ENCODE peak calls at places on chromosomes 5 and 9, in seven cellular contexts. O, M, G, A, I, C and L are unnamed samples.

GRCh38 chr5:99929806-99930135 is 605.4 kb upstream of the FAM174A start:
- DNase-seq in O (no peak), M (no peak), G (no peak), A (no peak), I (no peak), C (no peak), L (no peak)

GRCh38 chr9:134378901-134379338 is 52.7 kb downstream of the RXRA start:
- DNase-seq in O (no peak), M (peak; percentile 37), G (peak; percentile 31), A (no peak), I (no peak), C (peak; percentile 67), L (peak; percentile 96)

GRCh38 chr5:168168978-168169696 is 122.3 kb upstream of the WWC1 start:
- DNase-seq in O (no peak), M (no peak), G (no peak), A (no peak), I (no peak), C (no peak), L (no peak)

GRCh38 chr9:128420060-128420650 is 502 bp upstream of the CERCAM start:
- DNase-seq in O (no peak), M (no peak), G (no peak), A (peak; percentile 35), I (no peak), C (peak; percentile 64), L (peak; percentile 98)

GRCh38 chr5:164475339-164475977 is 970.0 kb downstream of the MAT2B start:
- DNase-seq in O (no peak), M (no peak), G (peak; percentile 24), A (no peak), I (no peak), C (peak; percentile 3), L (peak; percentile 44)

GRCh38 chr9:21316860-21317259 is 11.7 kb upstream of the IFNA5 start:
- DNase-seq in O (no peak), M (no peak), G (no peak), A (no peak), I (no peak), C (peak; percentile 28), L (no peak)

GRCh38 chr9:127418037-127418471 is 6.1 kb upstream of the ZNF79 start:
- DNase-seq in O (peak; percentile 89), M (peak; percentile 15), G (no peak), A (peak; percentile 50), I (no peak), C (no peak), L (no peak)

GRCh38 chr5:206927-207536 is 10.9 kb downstream of the CCDC127 start:
- DNase-seq in O (no peak), M (no peak), G (no peak), A (no peak), I (no peak), C (no peak), L (peak; percentile 85)

GRCh38 chr5:110644357-110644756 is 82.1 kb downstream of the TMEM232 start:
- DNase-seq in O (no peak), M (no peak), G (peak; percentile 38), A (no peak), I (no peak), C (no peak), L (no peak)

GRCh38 chr9:127778280-127779135 is at the start of gene SH2D3C:
- DNase-seq in O (no peak), M (no peak), G (no peak), A (no peak), I (no peak), C (no peak), L (no peak)

GRCh38 chr5:1878050-1878849 is 4.5 kb downstream of the IRX4 start:
- DNase-seq in O (peak; percentile 55), M (no peak), G (no peak), A (no peak), I (no peak), C (no peak), L (no peak)

GRCh38 chr5:79886456-79886855 is 104.6 kb downstream of the MTX3 start:
- DNase-seq in O (no peak), M (no peak), G (no peak), A (no peak), I (no peak), C (no peak), L (no peak)

GRCh38 chr9:116555102-116555501 is 132.0 kb upstream of the TRIM32 start:
- DNase-seq in O (no peak), M (no peak), G (no peak), A (no peak), I (no peak), C (no peak), L (no peak)

GRCh38 chr5:173025651-173026050 is 30.5 kb upstream of the CREBRF start:
- DNase-seq in O (no peak), M (no peak), G (peak; percentile 33), A (no peak), I (no peak), C (no peak), L (no peak)

GRCh38 chr9:73143606-73144328 is 7.9 kb upstream of the ANXA1 start:
- DNase-seq in O (no peak), M (peak; percentile 68), G (peak; percentile 88), A (no peak), I (no peak), C (peak; percentile 83), L (peak; percentile 65)

GRCh38 chr5:180494060-180494509 is at the start of gene CNOT6:
- DNase-seq in O (peak; percentile 93), M (peak; percentile 85), G (peak; percentile 86), A (peak; percentile 93), I (peak; percentile 65), C (peak; percentile 94), L (peak; percentile 100)

GRCh38 chr5:1357946-1358725 is 13.2 kb upstream of the CLPTM1L start:
- DNase-seq in O (no peak), M (no peak), G (no peak), A (no peak), I (no peak), C (no peak), L (peak; percentile 37)

GRCh38 chr5:139942243-139942642 is 100.9 kb downstream of the NRG2 start:
- DNase-seq in O (no peak), M (no peak), G (no peak), A (no peak), I (no peak), C (no peak), L (no peak)

DNA sequence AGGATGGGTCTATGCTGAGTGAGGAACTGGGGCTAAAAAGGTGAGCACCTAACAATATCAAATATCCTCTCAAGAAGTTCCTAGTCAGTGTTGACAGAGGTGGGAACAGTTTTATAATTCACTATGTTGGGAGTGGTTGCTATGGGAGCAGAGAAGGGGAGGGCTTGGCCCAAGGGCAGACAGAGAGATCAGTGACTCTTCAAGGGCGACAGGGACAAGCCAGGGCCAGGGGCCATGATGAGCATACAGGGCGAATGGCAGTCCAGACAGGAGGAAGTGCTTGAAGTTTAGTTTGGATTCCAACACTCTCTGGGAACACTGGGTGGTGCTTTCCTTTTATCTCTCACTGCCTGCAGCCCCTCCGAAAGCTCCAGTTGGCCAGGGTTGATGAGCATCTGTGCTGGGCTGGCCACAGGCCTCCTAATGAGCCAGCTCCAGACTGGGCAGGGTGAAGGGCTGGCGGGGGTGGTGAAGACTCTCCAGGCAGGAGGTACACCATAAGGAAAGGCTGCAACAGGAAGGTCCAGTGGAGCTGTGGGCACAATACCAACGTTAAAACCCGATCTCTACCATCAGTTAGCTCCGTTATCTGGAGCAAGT is 111.3 kb downstream of the TMEM174 start:
- DNase-seq in O (no peak), M (no peak), G (no peak), A (no peak), I (no peak), C (no peak), L (no peak)
- H2AFZ ChIP-seq in O (no peak overlapping the region), M (no peak overlapping the region), G (no peak overlapping the region), A (no peak overlapping the region), I (no peak overlapping the region), C (no peak overlapping the region), L (no peak overlapping the region)

GRCh38 chr5:75335952-75336624 is 932 bp upstream of the HMGCR start:
- DNase-seq in O (no peak), M (peak; percentile 73), G (peak; percentile 83), A (peak; percentile 39), I (peak; percentile 32), C (peak; percentile 78), L (peak; percentile 95)
- H2AFZ ChIP-seq in O (no peak overlapping the region), M (peak overlapping the region; percentile 70), G (peak overlapping the region; percentile 96), A (peak overlapping the region; percentile 83), I (peak overlapping the region; percentile 99), C (peak overlapping the region; percentile 84), L (peak overlapping the region; percentile 100)

DNA sequence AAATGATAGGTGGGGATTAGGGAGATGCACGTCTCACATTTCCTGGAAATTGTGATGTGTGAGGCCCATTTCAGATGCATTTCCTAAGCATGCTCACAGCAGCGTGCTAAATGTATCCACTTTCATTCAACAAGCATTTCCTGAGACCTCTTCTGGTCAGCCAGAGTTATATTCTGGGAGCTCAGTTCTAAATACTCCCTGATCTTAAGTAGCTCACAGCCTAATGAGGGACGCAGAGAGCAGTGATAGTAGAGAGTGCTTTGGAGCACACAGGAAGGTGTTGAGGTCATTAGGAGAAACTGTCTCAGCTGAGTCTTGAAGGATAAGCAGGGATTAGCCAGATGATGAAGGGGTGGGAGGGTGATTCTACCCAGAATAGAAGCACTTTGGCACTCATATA is 46.2 kb upstream of the FSD1L start:
- DNase-seq in O (no peak), M (no peak), G (peak; percentile 24), A (no peak), I (no peak), C (no peak), L (peak; percentile 32)
- H2AFZ ChIP-seq in O (no peak overlapping the region), M (no peak overlapping the region), G (no peak overlapping the region), A (no peak overlapping the region), I (no peak overlapping the region), C (no peak overlapping the region), L (no peak overlapping the region)

GRCh38 chr9:79798450-79798849 is 226.7 kb downstream of the TLE4 start:
- DNase-seq in O (no peak), M (no peak), G (no peak), A (no peak), I (no peak), C (no peak), L (no peak)

GRCh38 chr9:79800578-79800977 is 228.8 kb downstream of the TLE4 start:
- DNase-seq in O (no peak), M (no peak), G (no peak), A (no peak), I (no peak), C (no peak), L (no peak)

GRCh38 chr9:79796411-79796810 is 224.6 kb downstream of the TLE4 start:
- DNase-seq in O (no peak), M (no peak), G (no peak), A (no peak), I (no peak), C (peak; percentile 15), L (no peak)

GRCh38 chr9:79801459-79801858 is 229.7 kb downstream of the TLE4 start:
- DNase-seq in O (no peak), M (no peak), G (peak; percentile 27), A (no peak), I (no peak), C (no peak), L (no peak)

DNA sequence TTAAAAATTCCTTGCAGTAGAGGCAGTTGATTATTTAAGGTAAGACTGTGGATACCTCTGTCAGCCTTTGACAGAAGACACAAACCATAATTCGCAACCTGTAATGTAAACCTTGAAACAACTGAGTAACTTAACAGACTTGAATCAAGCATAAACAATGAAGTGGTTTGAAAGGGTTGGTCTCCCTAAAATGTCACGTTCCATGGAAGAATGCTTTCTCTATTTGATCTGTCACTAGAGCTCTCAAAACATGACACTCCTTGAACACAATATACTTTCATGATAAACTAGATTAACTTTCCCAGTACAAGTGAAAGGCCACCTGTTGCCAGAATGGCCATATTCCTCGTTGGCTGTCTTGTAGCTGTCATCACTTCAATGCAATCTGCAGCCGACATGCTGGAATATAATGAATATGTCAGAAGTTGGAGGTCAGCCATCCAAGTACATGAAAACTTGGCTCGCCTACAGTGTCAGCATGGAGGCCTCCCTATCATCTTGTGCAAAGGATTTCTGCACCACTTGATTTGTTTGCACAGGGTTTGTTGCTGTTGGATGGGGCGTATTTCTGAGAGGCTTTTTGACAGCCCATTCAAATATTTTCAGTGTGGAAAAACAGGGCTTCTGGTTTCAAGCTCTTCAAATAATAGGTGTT is 228.1 kb downstream of the TLE4 start:
- DNase-seq in O (no peak), M (no peak), G (peak; percentile 73), A (no peak), I (no peak), C (no peak), L (no peak)
- H2AFZ ChIP-seq in O (no peak overlapping the region), M (no peak overlapping the region), G (no peak overlapping the region), A (no peak overlapping the region), I (no peak overlapping the region), C (no peak overlapping the region), L (no peak overlapping the region)